ENCODE peak calls at places on chromosome 22, in four cellular contexts. One of them, this sample, is unnamed.

GRCh38 chr22:41672780-41673509 is 15.7 kb downstream of the SNU13 start:
- DNase-seq in LNCaP clone FGC: no peak
- DNase-seq in NCI-H1105 treated with DMSO at 0.1 percent for 48 hours: no peak
- DNase-seq in activated T-cell treated with anti-CD3 and anti-CD28 coated beads, Interleukin-2, amount 50 U/mL, for 72 hours: no peak
- DNase-seq in this sample: no peak

GRCh38 chr22:32802291-32802826 is 854 bp downstream of the TIMP3 start:
- DNase-seq in LNCaP clone FGC: no peak
- DNase-seq in NCI-H1105 treated with DMSO at 0.1 percent for 48 hours: no peak
- DNase-seq in activated T-cell treated with anti-CD3 and anti-CD28 coated beads, Interleukin-2, amount 50 U/mL, for 72 hours: no peak
- DNase-seq in this sample: no peak

GRCh38 chr22:44638966-44639739 is 62.9 kb upstream of the PRR5 start:
- DNase-seq in LNCaP clone FGC: no peak
- DNase-seq in NCI-H1105 treated with DMSO at 0.1 percent for 48 hours: no peak
- DNase-seq in activated T-cell treated with anti-CD3 and anti-CD28 coated beads, Interleukin-2, amount 50 U/mL, for 72 hours: no peak
- DNase-seq in this sample: no peak

GRCh38 chr22:35379146-35379993 is 1.5 kb upstream of the HMOX1 start:
- DNase-seq in LNCaP clone FGC: no peak
- DNase-seq in NCI-H1105 treated with DMSO at 0.1 percent for 48 hours: no peak
- DNase-seq in activated T-cell treated with anti-CD3 and anti-CD28 coated beads, Interleukin-2, amount 50 U/mL, for 72 hours: no peak
- DNase-seq in this sample: no peak

GRCh38 chr22:47570851-47571250 is 808.4 kb downstream of the TBC1D22A start:
- DNase-seq in LNCaP clone FGC: no peak
- DNase-seq in NCI-H1105 treated with DMSO at 0.1 percent for 48 hours: no peak
- DNase-seq in activated T-cell treated with anti-CD3 and anti-CD28 coated beads, Interleukin-2, amount 50 U/mL, for 72 hours: no peak
- DNase-seq in this sample: no peak

GRCh38 chr22:41288245-41288946 is 2.4 kb upstream of the RANGAP1 start:
- DNase-seq in LNCaP clone FGC: peak
- DNase-seq in NCI-H1105 treated with DMSO at 0.1 percent for 48 hours: no peak
- DNase-seq in activated T-cell treated with anti-CD3 and anti-CD28 coated beads, Interleukin-2, amount 50 U/mL, for 72 hours: no peak
- DNase-seq in this sample: no peak

GRCh38 chr22:24474221-24474620 is 20.9 kb upstream of the UPB1 start:
- DNase-seq in LNCaP clone FGC: no peak
- DNase-seq in NCI-H1105 treated with DMSO at 0.1 percent for 48 hours: no peak
- DNase-seq in activated T-cell treated with anti-CD3 and anti-CD28 coated beads, Interleukin-2, amount 50 U/mL, for 72 hours: no peak
- DNase-seq in this sample: no peak

GRCh38 chr22:20013382-20013871 is 3.2 kb downstream of the ARVCF start:
- DNase-seq in LNCaP clone FGC: no peak
- DNase-seq in NCI-H1105 treated with DMSO at 0.1 percent for 48 hours: peak
- DNase-seq in activated T-cell treated with anti-CD3 and anti-CD28 coated beads, Interleukin-2, amount 50 U/mL, for 72 hours: peak
- DNase-seq in this sample: peak

GRCh38 chr22:27850000-27850465 is 48.5 kb upstream of the MN1 start:
- DNase-seq in LNCaP clone FGC: peak
- DNase-seq in NCI-H1105 treated with DMSO at 0.1 percent for 48 hours: no peak
- DNase-seq in activated T-cell treated with anti-CD3 and anti-CD28 coated beads, Interleukin-2, amount 50 U/mL, for 72 hours: no peak
- DNase-seq in this sample: peak

GRCh38 chr22:42269407-42270177 is 861 bp downstream of the TCF20 start:
- DNase-seq in LNCaP clone FGC: no peak
- DNase-seq in NCI-H1105 treated with DMSO at 0.1 percent for 48 hours: peak
- DNase-seq in activated T-cell treated with anti-CD3 and anti-CD28 coated beads, Interleukin-2, amount 50 U/mL, for 72 hours: peak
- DNase-seq in this sample: peak

GRCh38 chr22:44670220-44670983 is 31.6 kb upstream of the PRR5 start:
- DNase-seq in LNCaP clone FGC: no peak
- DNase-seq in NCI-H1105 treated with DMSO at 0.1 percent for 48 hours: no peak
- DNase-seq in activated T-cell treated with anti-CD3 and anti-CD28 coated beads, Interleukin-2, amount 50 U/mL, for 72 hours: no peak
- DNase-seq in this sample: no peak

This sample was measured in activated CD8-positive, alpha-beta T cell treated with anti-CD3 and anti-CD28 coated beads, Interleukin-2, amount 10 ng/mL, durations not matched to agents 7 days and 5 days.